ENCODE peak calls at places on chromosomes 12 and 14, in four cellular contexts. One of them, this sample, is unnamed.

GRCh38 chr12:95548539-95549391 is 2.5 kb downstream of the USP44 start:
- DNase-seq in activated gamma-delta T cell treated with anti-CD3 and anti-CD28 coated beads, Interleukin-2, amount 50 U/mL, for 16 hours: peak
- DNase-seq in memory B cell: peak
- DNase-seq in ELR: peak
- DNase-seq in this sample: peak

GRCh38 chr12:124214574-124214973 is 80.3 kb upstream of the RFLNA start:
- DNase-seq in ELR: no peak
- DNase-seq in activated gamma-delta T cell treated with anti-CD3 and anti-CD28 coated beads, Interleukin-2, amount 50 U/mL, for 16 hours: no peak
- DNase-seq in memory B cell: no peak
- DNase-seq in this sample: no peak

GRCh38 chr12:19830461-19830860 is 391.2 kb downstream of the AEBP2 start:
- DNase-seq in ELR: no peak
- DNase-seq in activated gamma-delta T cell treated with anti-CD3 and anti-CD28 coated beads, Interleukin-2, amount 50 U/mL, for 16 hours: no peak
- DNase-seq in memory B cell: no peak
- DNase-seq in this sample: no peak

GRCh38 chr12:69341328-69341727 is 6.9 kb upstream of the LYZ start:
- DNase-seq in ELR: peak
- DNase-seq in memory B cell: no peak
- DNase-seq in activated gamma-delta T cell treated with anti-CD3 and anti-CD28 coated beads, Interleukin-2, amount 50 U/mL, for 16 hours: no peak
- DNase-seq in this sample: no peak

GRCh38 chr12:124174949-124175348 is 119.9 kb upstream of the RFLNA start:
- DNase-seq in ELR: no peak
- DNase-seq in activated gamma-delta T cell treated with anti-CD3 and anti-CD28 coated beads, Interleukin-2, amount 50 U/mL, for 16 hours: no peak
- DNase-seq in memory B cell: no peak
- DNase-seq in this sample: no peak

GRCh38 chr12:47120736-47121135 is 41.0 kb upstream of the AMIGO2 start:
- DNase-seq in activated gamma-delta T cell treated with anti-CD3 and anti-CD28 coated beads, Interleukin-2, amount 50 U/mL, for 16 hours: no peak
- DNase-seq in ELR: no peak
- DNase-seq in memory B cell: no peak
- DNase-seq in this sample: no peak

GRCh38 chr14:24063263-24063836 is 8.0 kb upstream of the CPNE6 start:
- DNase-seq in memory B cell: no peak
- DNase-seq in ELR: no peak
- DNase-seq in activated gamma-delta T cell treated with anti-CD3 and anti-CD28 coated beads, Interleukin-2, amount 50 U/mL, for 16 hours: no peak
- DNase-seq in this sample: no peak

GRCh38 chr12:72234871-72235270 is 37.3 kb upstream of the TRHDE start:
- DNase-seq in memory B cell: no peak
- DNase-seq in activated gamma-delta T cell treated with anti-CD3 and anti-CD28 coated beads, Interleukin-2, amount 50 U/mL, for 16 hours: no peak
- DNase-seq in ELR: peak
- DNase-seq in this sample: no peak

GRCh38 chr12:59808317-59808910 is 212.6 kb downstream of the SLC16A7 start:
- DNase-seq in activated gamma-delta T cell treated with anti-CD3 and anti-CD28 coated beads, Interleukin-2, amount 50 U/mL, for 16 hours: peak
- DNase-seq in memory B cell: peak
- DNase-seq in ELR: peak
- DNase-seq in this sample: peak

GRCh38 chr12:68913682-68914081 is 19.3 kb downstream of the CPM start:
- DNase-seq in ELR: no peak
- DNase-seq in activated gamma-delta T cell treated with anti-CD3 and anti-CD28 coated beads, Interleukin-2, amount 50 U/mL, for 16 hours: no peak
- DNase-seq in memory B cell: no peak
- DNase-seq in this sample: no peak

GRCh38 chr12:101697930-101698781 is 716 bp downstream of the CHPT1 start:
- DNase-seq in activated gamma-delta T cell treated with anti-CD3 and anti-CD28 coated beads, Interleukin-2, amount 50 U/mL, for 16 hours: no peak
- DNase-seq in memory B cell: peak
- DNase-seq in ELR: peak
- DNase-seq in this sample: peak

GRCh38 chr12:127819066-127819465 is 447.9 kb upstream of the TMEM132C start:
- DNase-seq in ELR: no peak
- DNase-seq in activated gamma-delta T cell treated with anti-CD3 and anti-CD28 coated beads, Interleukin-2, amount 50 U/mL, for 16 hours: no peak
- DNase-seq in memory B cell: no peak
- DNase-seq in this sample: no peak

GRCh38 chr14:29724991-29725390 is 202.7 kb downstream of the PRKD1 start:
- DNase-seq in activated gamma-delta T cell treated with anti-CD3 and anti-CD28 coated beads, Interleukin-2, amount 50 U/mL, for 16 hours: no peak
- DNase-seq in memory B cell: no peak
- DNase-seq in ELR: no peak
- DNase-seq in this sample: no peak

GRCh38 chr12:51678086-51678724 is 87.2 kb downstream of the SCN8A start:
- DNase-seq in ELR: peak
- DNase-seq in activated gamma-delta T cell treated with anti-CD3 and anti-CD28 coated beads, Interleukin-2, amount 50 U/mL, for 16 hours: no peak
- DNase-seq in memory B cell: peak
- DNase-seq in this sample: peak

GRCh38 chr14:102058146-102058545 is 28.7 kb downstream of the HSP90AA1 start:
- DNase-seq in activated gamma-delta T cell treated with anti-CD3 and anti-CD28 coated beads, Interleukin-2, amount 50 U/mL, for 16 hours: no peak
- DNase-seq in memory B cell: no peak
- DNase-seq in ELR: peak
- DNase-seq in this sample: no peak

GRCh38 chr12:111163422-111163821 is 205.5 kb downstream of the PHETA1 start:
- DNase-seq in memory B cell: no peak
- DNase-seq in ELR: no peak
- DNase-seq in activated gamma-delta T cell treated with anti-CD3 and anti-CD28 coated beads, Interleukin-2, amount 50 U/mL, for 16 hours: no peak
- DNase-seq in this sample: no peak

GRCh38 chr12:3655331-3655900 is 97.5 kb downstream of the CRACR2A start:
- DNase-seq in ELR: peak
- DNase-seq in activated gamma-delta T cell treated with anti-CD3 and anti-CD28 coated beads, Interleukin-2, amount 50 U/mL, for 16 hours: no peak
- DNase-seq in memory B cell: no peak
- DNase-seq in this sample: peak

GRCh38 chr12:1877169-1877878 is 41.1 kb downstream of the CACNA2D4 start:
- DNase-seq in memory B cell: no peak
- DNase-seq in ELR: no peak
- DNase-seq in activated gamma-delta T cell treated with anti-CD3 and anti-CD28 coated beads, Interleukin-2, amount 50 U/mL, for 16 hours: no peak
- DNase-seq in this sample: no peak

GRCh38 chr14:69850086-69850735 is 29.0 kb upstream of the SMOC1 start:
- DNase-seq in ELR: no peak
- DNase-seq in activated gamma-delta T cell treated with anti-CD3 and anti-CD28 coated beads, Interleukin-2, amount 50 U/mL, for 16 hours: no peak
- DNase-seq in memory B cell: no peak
- DNase-seq in this sample: no peak

GRCh38 chr12:55720894-55721444 is 776 bp downstream of the RDH5 start:
- DNase-seq in ELR: peak
- DNase-seq in memory B cell: no peak
- DNase-seq in activated gamma-delta T cell treated with anti-CD3 and anti-CD28 coated beads, Interleukin-2, amount 50 U/mL, for 16 hours: no peak
- DNase-seq in this sample: peak

GRCh38 chr12:110050927-110051326 is 2.6 kb upstream of the C12orf76 start:
- DNase-seq in ELR: no peak
- DNase-seq in memory B cell: peak
- DNase-seq in activated gamma-delta T cell treated with anti-CD3 and anti-CD28 coated beads, Interleukin-2, amount 50 U/mL, for 16 hours: no peak
- DNase-seq in this sample: no peak

GRCh38 chr12:115341442-115341841 is 657.5 kb upstream of the TBX3 start:
- DNase-seq in memory B cell: no peak
- DNase-seq in activated gamma-delta T cell treated with anti-CD3 and anti-CD28 coated beads, Interleukin-2, amount 50 U/mL, for 16 hours: no peak
- DNase-seq in ELR: peak
- DNase-seq in this sample: peak

GRCh38 chr12:93751864-93752610 is 74.9 kb downstream of the CRADD start:
- DNase-seq in ELR: peak
- DNase-seq in memory B cell: no peak
- DNase-seq in activated gamma-delta T cell treated with anti-CD3 and anti-CD28 coated beads, Interleukin-2, amount 50 U/mL, for 16 hours: no peak
- DNase-seq in this sample: no peak

GRCh38 chr12:116687888-116688287 is 50.0 kb downstream of the SPRING1 start:
- DNase-seq in memory B cell: no peak
- DNase-seq in ELR: peak
- DNase-seq in activated gamma-delta T cell treated with anti-CD3 and anti-CD28 coated beads, Interleukin-2, amount 50 U/mL, for 16 hours: no peak
- DNase-seq in this sample: peak

GRCh38 chr12:115993715-115994114 is 283.8 kb downstream of the MED13L start:
- DNase-seq in memory B cell: no peak
- DNase-seq in activated gamma-delta T cell treated with anti-CD3 and anti-CD28 coated beads, Interleukin-2, amount 50 U/mL, for 16 hours: no peak
- DNase-seq in ELR: no peak
- DNase-seq in this sample: no peak

GRCh38 chr12:6288235-6288634 is 22.2 kb upstream of the PLEKHG6 start:
- DNase-seq in ELR: peak
- DNase-seq in activated gamma-delta T cell treated with anti-CD3 and anti-CD28 coated beads, Interleukin-2, amount 50 U/mL, for 16 hours: no peak
- DNase-seq in memory B cell: no peak
- DNase-seq in this sample: no peak

GRCh38 chr12:121582583-121583333 is 1.9 kb upstream of the KDM2B start:
- DNase-seq in memory B cell: no peak
- DNase-seq in activated gamma-delta T cell treated with anti-CD3 and anti-CD28 coated beads, Interleukin-2, amount 50 U/mL, for 16 hours: no peak
- DNase-seq in ELR: peak
- DNase-seq in this sample: no peak

GRCh38 chr14:99024926-99025325 is 247.1 kb downstream of the BCL11B start:
- DNase-seq in ELR: no peak
- DNase-seq in activated gamma-delta T cell treated with anti-CD3 and anti-CD28 coated beads, Interleukin-2, amount 50 U/mL, for 16 hours: no peak
- DNase-seq in memory B cell: no peak
- DNase-seq in this sample: no peak

GRCh38 chr12:88036368-88036965 is 7.3 kb upstream of the C12orf50 start:
- DNase-seq in activated gamma-delta T cell treated with anti-CD3 and anti-CD28 coated beads, Interleukin-2, amount 50 U/mL, for 16 hours: no peak
- DNase-seq in memory B cell: no peak
- DNase-seq in ELR: peak
- DNase-seq in this sample: no peak

GRCh38 chr12:6451348-6452244 is at the start of gene TAPBPL:
- DNase-seq in ELR: peak
- DNase-seq in memory B cell: peak
- DNase-seq in activated gamma-delta T cell treated with anti-CD3 and anti-CD28 coated beads, Interleukin-2, amount 50 U/mL, for 16 hours: peak
- DNase-seq in this sample: peak

This sample was measured in ACHN.